ENCODE peak calls at places on chromosomes 7 and 10, in nine cellular contexts. One of them, this sample, is unnamed.

GRCh38 chr10:48608279-48608681 is 3.4 kb upstream of the ARHGAP22 start:
- DNase-seq in GM06990: no peak
- DNase-seq in fibroblast of the aortic adventitia: no peak
- DNase-seq in HFF-Myc: no peak
- DNase-seq in GM13977: peak; percentile 84
- DNase-seq in psoas muscle: no peak
- DNase-seq in activated CD8-positive, alpha-beta T cell treated with anti-CD3 and anti-CD28 coated beads for 36 hours: peak; percentile 56
- DNase-seq in cardiac muscle cell: peak; percentile 48
- DNase-seq in tibial artery: no peak
- DNase-seq in this sample: no peak

GRCh38 chr10:46263831-46264268 is 22.9 kb upstream of the ANTXRL start:
- DNase-seq in GM06990: no peak
- DNase-seq in fibroblast of the aortic adventitia: no peak
- DNase-seq in HFF-Myc: no peak
- DNase-seq in GM13977: no peak
- DNase-seq in psoas muscle: no peak
- DNase-seq in activated CD8-positive, alpha-beta T cell treated with anti-CD3 and anti-CD28 coated beads for 36 hours: no peak
- DNase-seq in cardiac muscle cell: no peak
- DNase-seq in tibial artery: no peak
- DNase-seq in this sample: no peak

GRCh38 chr10:6297951-6298381 is 95.2 kb downstream of the PFKFB3 start:
- DNase-seq in GM06990: no peak
- DNase-seq in fibroblast of the aortic adventitia: peak; percentile 59
- DNase-seq in HFF-Myc: no peak
- DNase-seq in GM13977: no peak
- DNase-seq in psoas muscle: no peak
- DNase-seq in activated CD8-positive, alpha-beta T cell treated with anti-CD3 and anti-CD28 coated beads for 36 hours: no peak
- DNase-seq in cardiac muscle cell: no peak
- DNase-seq in tibial artery: peak; percentile 34
- DNase-seq in this sample: no peak

GRCh38 chr10:125629758-125630376 is 53.1 kb downstream of the TEX36 start:
- DNase-seq in GM06990: no peak
- DNase-seq in fibroblast of the aortic adventitia: peak; percentile 49
- DNase-seq in HFF-Myc: no peak
- DNase-seq in GM13977: peak; percentile 47
- DNase-seq in psoas muscle: no peak
- DNase-seq in activated CD8-positive, alpha-beta T cell treated with anti-CD3 and anti-CD28 coated beads for 36 hours: no peak
- DNase-seq in cardiac muscle cell: peak; percentile 37
- DNase-seq in tibial artery: no peak
- DNase-seq in this sample: no peak

GRCh38 chr10:35040761-35041501 is 49.2 kb downstream of the CUL2 start:
- DNase-seq in GM06990: no peak
- DNase-seq in fibroblast of the aortic adventitia: peak; percentile 84
- DNase-seq in HFF-Myc: no peak
- DNase-seq in GM13977: no peak
- DNase-seq in psoas muscle: no peak
- DNase-seq in activated CD8-positive, alpha-beta T cell treated with anti-CD3 and anti-CD28 coated beads for 36 hours: no peak
- DNase-seq in cardiac muscle cell: peak; percentile 79
- DNase-seq in tibial artery: no peak
- DNase-seq in this sample: no peak

GRCh38 chr10:391304-391703 is 256.0 kb downstream of the ZMYND11 start:
- DNase-seq in GM06990: no peak
- DNase-seq in fibroblast of the aortic adventitia: no peak
- DNase-seq in HFF-Myc: no peak
- DNase-seq in GM13977: no peak
- DNase-seq in psoas muscle: no peak
- DNase-seq in activated CD8-positive, alpha-beta T cell treated with anti-CD3 and anti-CD28 coated beads for 36 hours: no peak
- DNase-seq in cardiac muscle cell: no peak
- DNase-seq in tibial artery: no peak
- DNase-seq in this sample: no peak

GRCh38 chr10:93567277-93568104 is 1.0 kb downstream of the FFAR4 start:
- DNase-seq in GM06990: no peak
- DNase-seq in fibroblast of the aortic adventitia: no peak
- DNase-seq in HFF-Myc: no peak
- DNase-seq in GM13977: no peak
- DNase-seq in psoas muscle: no peak
- DNase-seq in activated CD8-positive, alpha-beta T cell treated with anti-CD3 and anti-CD28 coated beads for 36 hours: no peak
- DNase-seq in cardiac muscle cell: no peak
- DNase-seq in tibial artery: no peak
- DNase-seq in this sample: no peak

GRCh38 chr10:89032141-89032814 is 41.7 kb downstream of the FAS start:
- DNase-seq in GM06990: peak; percentile 21
- DNase-seq in fibroblast of the aortic adventitia: peak; percentile 80
- DNase-seq in HFF-Myc: no peak
- DNase-seq in GM13977: peak; percentile 29
- DNase-seq in psoas muscle: no peak
- DNase-seq in activated CD8-positive, alpha-beta T cell treated with anti-CD3 and anti-CD28 coated beads for 36 hours: peak; percentile 88
- DNase-seq in cardiac muscle cell: peak; percentile 75
- DNase-seq in tibial artery: no peak
- DNase-seq in this sample: peak; percentile 52

GRCh38 chr10:32326119-32326518 is 20.8 kb downstream of the EPC1 start:
- DNase-seq in GM06990: no peak
- DNase-seq in fibroblast of the aortic adventitia: no peak
- DNase-seq in HFF-Myc: no peak
- DNase-seq in GM13977: no peak
- DNase-seq in psoas muscle: no peak
- DNase-seq in activated CD8-positive, alpha-beta T cell treated with anti-CD3 and anti-CD28 coated beads for 36 hours: peak; percentile 42
- DNase-seq in cardiac muscle cell: no peak
- DNase-seq in tibial artery: no peak
- DNase-seq in this sample: no peak

GRCh38 chr7:101696-102376 is 90.5 kb upstream of the FAM20C start:
- DNase-seq in GM06990: no peak
- DNase-seq in fibroblast of the aortic adventitia: peak; percentile 30
- DNase-seq in HFF-Myc: no peak
- DNase-seq in GM13977: no peak
- DNase-seq in psoas muscle: no peak
- DNase-seq in activated CD8-positive, alpha-beta T cell treated with anti-CD3 and anti-CD28 coated beads for 36 hours: no peak
- DNase-seq in cardiac muscle cell: peak; percentile 45
- DNase-seq in tibial artery: no peak
- DNase-seq in this sample: peak; percentile 49

GRCh38 chr10:74738543-74738942 is 87.9 kb upstream of the KAT6B start:
- DNase-seq in GM06990: no peak
- DNase-seq in fibroblast of the aortic adventitia: no peak
- DNase-seq in HFF-Myc: no peak
- DNase-seq in GM13977: no peak
- DNase-seq in psoas muscle: no peak
- DNase-seq in activated CD8-positive, alpha-beta T cell treated with anti-CD3 and anti-CD28 coated beads for 36 hours: no peak
- DNase-seq in cardiac muscle cell: peak; percentile 12
- DNase-seq in tibial artery: no peak
- DNase-seq in this sample: no peak

GRCh38 chr7:20474244-20474643 is 141.2 kb upstream of the ABCB5 start:
- DNase-seq in GM06990: no peak
- DNase-seq in fibroblast of the aortic adventitia: no peak
- DNase-seq in HFF-Myc: no peak
- DNase-seq in GM13977: no peak
- DNase-seq in psoas muscle: no peak
- DNase-seq in activated CD8-positive, alpha-beta T cell treated with anti-CD3 and anti-CD28 coated beads for 36 hours: no peak
- DNase-seq in cardiac muscle cell: no peak
- DNase-seq in tibial artery: no peak
- DNase-seq in this sample: no peak

GRCh38 chr10:73968101-73968515 is 29.8 kb upstream of the VCL start:
- DNase-seq in GM06990: no peak
- DNase-seq in fibroblast of the aortic adventitia: no peak
- DNase-seq in HFF-Myc: no peak
- DNase-seq in GM13977: no peak
- DNase-seq in psoas muscle: no peak
- DNase-seq in activated CD8-positive, alpha-beta T cell treated with anti-CD3 and anti-CD28 coated beads for 36 hours: no peak
- DNase-seq in cardiac muscle cell: peak; percentile 57
- DNase-seq in tibial artery: no peak
- DNase-seq in this sample: no peak

GRCh38 chr7:36084485-36085091 is 68.5 kb upstream of the EEPD1 start:
- DNase-seq in GM06990: no peak
- DNase-seq in fibroblast of the aortic adventitia: no peak
- DNase-seq in HFF-Myc: peak; percentile 5
- DNase-seq in GM13977: no peak
- DNase-seq in psoas muscle: peak; percentile 49
- DNase-seq in activated CD8-positive, alpha-beta T cell treated with anti-CD3 and anti-CD28 coated beads for 36 hours: no peak
- DNase-seq in cardiac muscle cell: peak; percentile 71
- DNase-seq in tibial artery: no peak
- DNase-seq in this sample: peak; percentile 2
- TF ChIP-seq CTCF in GM06990: no peak
- TF ChIP-seq CTCF in fibroblast of the aortic adventitia: peak; percentile 6
- TF ChIP-seq CTCF in HFF-Myc: peak; percentile 43
- TF ChIP-seq CTCF in GM13977: no peak
- TF ChIP-seq CTCF in psoas muscle: peak; percentile 43
- TF ChIP-seq CTCF in activated CD8-positive, alpha-beta T cell treated with anti-CD3 and anti-CD28 coated beads for 36 hours: no peak
- TF ChIP-seq CTCF in cardiac muscle cell: peak; percentile 53
- TF ChIP-seq CTCF in tibial artery: no peak
- TF ChIP-seq CTCF in this sample: peak; percentile 28

DNA sequence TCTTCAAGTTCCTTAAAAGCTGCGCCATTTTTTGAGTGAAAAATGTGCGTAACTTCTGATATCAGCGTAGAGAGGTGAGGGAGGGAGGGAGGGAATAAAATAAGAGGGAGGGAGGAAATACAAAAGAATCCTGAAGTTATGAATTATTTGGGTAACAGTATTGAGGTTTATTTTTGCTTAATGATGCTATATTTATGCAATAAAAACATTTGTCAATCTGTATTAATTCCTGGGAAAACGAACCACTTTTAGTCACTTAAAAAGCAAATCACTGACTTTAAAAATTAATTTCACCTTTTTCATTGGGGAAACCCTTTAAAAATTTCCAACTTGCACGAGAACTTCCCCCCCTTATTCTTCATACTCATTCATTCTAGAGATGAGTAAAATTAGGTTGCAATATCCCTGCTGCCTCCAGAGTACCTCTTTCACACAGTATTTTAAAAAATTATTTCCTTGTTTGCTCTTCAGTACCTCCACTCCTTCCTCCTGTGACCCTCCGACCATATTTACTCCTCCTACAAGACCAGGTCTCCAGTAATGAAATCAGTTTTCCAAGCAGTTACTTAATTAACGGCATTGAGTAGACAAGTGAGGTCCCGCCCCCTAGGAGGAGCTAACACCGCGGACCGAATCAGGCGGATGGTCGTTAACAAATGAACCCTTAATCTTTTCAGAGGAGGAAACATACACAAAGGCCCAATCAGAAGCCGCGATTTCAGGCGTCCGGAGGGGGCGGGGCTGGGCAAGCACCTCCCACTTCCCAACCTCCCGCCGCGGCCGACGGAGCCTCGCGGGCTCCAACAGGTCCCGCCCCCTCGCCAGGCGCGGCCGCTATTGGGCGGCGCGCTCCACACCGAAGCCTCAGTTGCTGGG is 521 bp upstream of the TRIM24 start:
- DNase-seq in GM06990: no peak
- DNase-seq in fibroblast of the aortic adventitia: no peak
- DNase-seq in HFF-Myc: peak; percentile 86
- DNase-seq in GM13977: peak; percentile 97
- DNase-seq in psoas muscle: no peak
- DNase-seq in activated CD8-positive, alpha-beta T cell treated with anti-CD3 and anti-CD28 coated beads for 36 hours: peak; percentile 98
- DNase-seq in cardiac muscle cell: no peak
- DNase-seq in tibial artery: peak; percentile 96
- DNase-seq in this sample: peak; percentile 95
- TF ChIP-seq CTCF in GM06990: no peak
- TF ChIP-seq CTCF in fibroblast of the aortic adventitia: peak; percentile 38
- TF ChIP-seq CTCF in HFF-Myc: no peak
- TF ChIP-seq CTCF in GM13977: no peak
- TF ChIP-seq CTCF in psoas muscle: peak; percentile 33
- TF ChIP-seq CTCF in activated CD8-positive, alpha-beta T cell treated with anti-CD3 and anti-CD28 coated beads for 36 hours: peak; percentile 60
- TF ChIP-seq CTCF in cardiac muscle cell: no peak
- TF ChIP-seq CTCF in tibial artery: peak; percentile 23
- TF ChIP-seq CTCF in this sample: no peak

GRCh38 chr10:87817291-87817872 is 644 bp downstream of the ATAD1 start:
- DNase-seq in GM06990: peak; percentile 32
- DNase-seq in fibroblast of the aortic adventitia: peak; percentile 6
- DNase-seq in HFF-Myc: no peak
- DNase-seq in GM13977: no peak
- DNase-seq in psoas muscle: no peak
- DNase-seq in activated CD8-positive, alpha-beta T cell treated with anti-CD3 and anti-CD28 coated beads for 36 hours: no peak
- DNase-seq in cardiac muscle cell: no peak
- DNase-seq in tibial artery: no peak
- DNase-seq in this sample: no peak

GRCh38 chr10:87818505-87819273 is 663 bp upstream of the ATAD1 start:
- DNase-seq in GM06990: no peak
- DNase-seq in fibroblast of the aortic adventitia: peak; percentile 7
- DNase-seq in HFF-Myc: no peak
- DNase-seq in GM13977: peak; percentile 55
- DNase-seq in psoas muscle: no peak
- DNase-seq in activated CD8-positive, alpha-beta T cell treated with anti-CD3 and anti-CD28 coated beads for 36 hours: peak; percentile 84
- DNase-seq in cardiac muscle cell: peak; percentile 18
- DNase-seq in tibial artery: peak; percentile 19
- DNase-seq in this sample: no peak

GRCh38 chr10:87817873-87818504 is at the start of gene ATAD1:
- DNase-seq in GM06990: peak; percentile 95
- DNase-seq in fibroblast of the aortic adventitia: peak; percentile 78
- DNase-seq in HFF-Myc: peak; percentile 56
- DNase-seq in GM13977: peak; percentile 79
- DNase-seq in psoas muscle: peak; percentile 84
- DNase-seq in activated CD8-positive, alpha-beta T cell treated with anti-CD3 and anti-CD28 coated beads for 36 hours: peak; percentile 91
- DNase-seq in cardiac muscle cell: peak; percentile 87
- DNase-seq in tibial artery: peak; percentile 75
- DNase-seq in this sample: peak; percentile 50

GRCh38 chr10:87816842-87817178 is 1.2 kb downstream of the ATAD1 start:
- DNase-seq in GM06990: no peak
- DNase-seq in fibroblast of the aortic adventitia: peak; percentile 5
- DNase-seq in HFF-Myc: no peak
- DNase-seq in GM13977: no peak
- DNase-seq in psoas muscle: no peak
- DNase-seq in activated CD8-positive, alpha-beta T cell treated with anti-CD3 and anti-CD28 coated beads for 36 hours: no peak
- DNase-seq in cardiac muscle cell: no peak
- DNase-seq in tibial artery: no peak
- DNase-seq in this sample: no peak

DNA sequence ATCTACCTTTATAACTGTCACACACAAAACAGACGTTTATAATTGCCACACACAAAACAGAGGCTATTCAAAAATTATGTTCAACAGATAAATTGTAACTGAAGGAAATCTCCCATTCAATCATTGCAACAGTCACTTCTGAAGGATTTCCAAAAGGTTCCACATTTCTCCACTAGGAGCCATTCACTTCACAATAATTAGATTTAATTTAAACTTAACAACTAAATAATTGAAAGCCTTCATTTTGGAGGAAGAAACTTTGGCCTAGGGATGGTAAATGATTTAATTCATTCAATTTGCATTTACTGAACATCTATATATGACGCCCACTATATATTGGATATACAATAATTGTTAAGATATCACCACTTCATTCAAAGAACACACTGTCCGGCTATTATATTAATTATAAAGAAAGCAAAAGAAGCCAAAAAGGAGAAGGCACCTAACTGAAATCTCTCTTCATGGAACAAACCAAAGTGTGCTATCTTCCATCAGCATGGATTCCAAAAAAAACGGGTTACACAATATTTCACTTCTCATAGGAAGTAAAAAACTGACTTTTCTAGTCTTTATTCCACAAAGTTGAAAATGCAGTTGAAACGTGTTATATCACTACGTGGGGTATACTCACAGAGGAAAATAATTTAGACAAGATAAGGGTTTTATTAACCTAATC is 1.7 kb downstream of the ATAD1 start:
- DNase-seq in GM06990: no peak
- DNase-seq in fibroblast of the aortic adventitia: peak; percentile 4
- DNase-seq in HFF-Myc: no peak
- DNase-seq in GM13977: no peak
- DNase-seq in psoas muscle: no peak
- DNase-seq in activated CD8-positive, alpha-beta T cell treated with anti-CD3 and anti-CD28 coated beads for 36 hours: no peak
- DNase-seq in cardiac muscle cell: no peak
- DNase-seq in tibial artery: no peak
- DNase-seq in this sample: no peak
- TF ChIP-seq CTCF in GM06990: no peak
- TF ChIP-seq CTCF in fibroblast of the aortic adventitia: no peak
- TF ChIP-seq CTCF in HFF-Myc: no peak
- TF ChIP-seq CTCF in GM13977: no peak
- TF ChIP-seq CTCF in psoas muscle: no peak
- TF ChIP-seq CTCF in activated CD8-positive, alpha-beta T cell treated with anti-CD3 and anti-CD28 coated beads for 36 hours: peak; percentile 50
- TF ChIP-seq CTCF in cardiac muscle cell: no peak
- TF ChIP-seq CTCF in tibial artery: no peak
- TF ChIP-seq CTCF in this sample: no peak

GRCh38 chr7:134845461-134845860 is 66.0 kb downstream of the CALD1 start:
- DNase-seq in GM06990: no peak
- DNase-seq in fibroblast of the aortic adventitia: no peak
- DNase-seq in HFF-Myc: no peak
- DNase-seq in GM13977: peak; percentile 27
- DNase-seq in psoas muscle: no peak
- DNase-seq in activated CD8-positive, alpha-beta T cell treated with anti-CD3 and anti-CD28 coated beads for 36 hours: no peak
- DNase-seq in cardiac muscle cell: no peak
- DNase-seq in tibial artery: no peak
- DNase-seq in this sample: no peak
- TF ChIP-seq CTCF in GM06990: peak; percentile 54
- TF ChIP-seq CTCF in fibroblast of the aortic adventitia: peak; percentile 25
- TF ChIP-seq CTCF in HFF-Myc: peak; percentile 38
- TF ChIP-seq CTCF in GM13977: peak; percentile 45
- TF ChIP-seq CTCF in psoas muscle: no peak
- TF ChIP-seq CTCF in activated CD8-positive, alpha-beta T cell treated with anti-CD3 and anti-CD28 coated beads for 36 hours: peak; percentile 25
- TF ChIP-seq CTCF in cardiac muscle cell: peak; percentile 24
- TF ChIP-seq CTCF in tibial artery: peak; percentile 23
- TF ChIP-seq CTCF in this sample: peak; percentile 1

This sample was measured in AG09319.